ENCODE peak calls at places on chromosomes 6 and 20, in seven cellular contexts. L, N, B, V, G, C and T are unnamed samples.

GRCh38 chr20:46093531-46093930 is 3.8 kb upstream of the NCOA5 start:
- DNase-seq in L (no peak), N (no peak), B (no peak), V (no peak), G (no peak), C (no peak), T (no peak)

GRCh38 chr6:47484616-47485015 is 7.0 kb downstream of the CD2AP start:
- DNase-seq in L (no peak), N (no peak), B (no peak), V (no peak), G (no peak), C (no peak), T (no peak)

GRCh38 chr6:108118791-108119211 is 44.3 kb upstream of the OSTM1 start:
- DNase-seq in L (no peak), N (no peak), B (no peak), V (no peak), G (peak; percentile 30), C (no peak), T (no peak)

GRCh38 chr6:134810402-134810801 is 139.5 kb downstream of the ALDH8A1 start:
- DNase-seq in L (no peak), N (no peak), B (no peak), V (no peak), G (no peak), C (no peak), T (no peak)

GRCh38 chr20:58229198-58229802 is 847 bp upstream of the ANKRD60 start:
- DNase-seq in L (no peak), N (no peak), B (no peak), V (no peak), G (peak; percentile 68), C (no peak), T (peak; percentile 15)

GRCh38 chr6:27893836-27894807 is 18.1 kb downstream of the OR2B2 start:
- DNase-seq in L (peak; percentile 60), N (peak; percentile 92), B (peak; percentile 89), V (peak; percentile 83), G (peak; percentile 84), C (peak; percentile 80), T (peak; percentile 76)

GRCh38 chr6:151975795-151976194 is 168.3 kb downstream of the ESR1 start:
- DNase-seq in L (no peak), N (no peak), B (no peak), V (no peak), G (no peak), C (no peak), T (no peak)

GRCh38 chr6:62746968-62747367 is 460.9 kb upstream of the KHDRBS2 start:
- DNase-seq in L (no peak), N (no peak), B (no peak), V (no peak), G (no peak), C (no peak), T (no peak)

GRCh38 chr20:4812641-4813075 is 90.9 kb downstream of the PRND start:
- DNase-seq in L (no peak), N (no peak), B (no peak), V (no peak), G (no peak), C (no peak), T (no peak)

GRCh38 chr20:59948828-59949720 is 8.9 kb downstream of the FAM217B start:
- DNase-seq in L (no peak), N (no peak), B (no peak), V (no peak), G (no peak), C (no peak), T (peak; percentile 76)

GRCh38 chr6:106870069-106870468 is 104.5 kb downstream of the CD24 start:
- DNase-seq in L (no peak), N (no peak), B (no peak), V (no peak), G (no peak), C (no peak), T (no peak)

GRCh38 chr6:159151266-159151855 is 17.8 kb upstream of the FNDC1 start:
- DNase-seq in L (no peak), N (peak; percentile 71), B (peak; percentile 73), V (peak; percentile 41), G (no peak), C (no peak), T (no peak)

GRCh38 chr6:130365166-130366010 is 429 bp upstream of the TMEM200A start:
- DNase-seq in L (peak; percentile 8), N (peak; percentile 61), B (peak; percentile 74), V (peak; percentile 53), G (peak; percentile 83), C (peak; percentile 85), T (no peak)

GRCh38 chr20:36497856-36498255 is 43.5 kb upstream of the MYL9 start:
- DNase-seq in L (no peak), N (no peak), B (no peak), V (no peak), G (no peak), C (no peak), T (no peak)

GRCh38 chr6:134123666-134124208 is 71.3 kb upstream of the SLC2A12 start:
- DNase-seq in L (no peak), N (no peak), B (no peak), V (no peak), G (peak; percentile 73), C (no peak), T (peak; percentile 41)

GRCh38 chr20:8151371-8151770 is 19.3 kb downstream of the PLCB1 start:
- DNase-seq in L (no peak), N (no peak), B (no peak), V (no peak), G (no peak), C (no peak), T (no peak)

GRCh38 chr20:8153281-8153908 is 21.3 kb downstream of the PLCB1 start:
- DNase-seq in L (no peak), N (no peak), B (no peak), V (no peak), G (no peak), C (no peak), T (no peak)

GRCh38 chr20:8152183-8152582 is 20.1 kb downstream of the PLCB1 start:
- DNase-seq in L (no peak), N (no peak), B (no peak), V (no peak), G (no peak), C (no peak), T (no peak)

GRCh38 chr20:8154636-8155035 is 22.6 kb downstream of the PLCB1 start:
- DNase-seq in L (no peak), N (no peak), B (no peak), V (no peak), G (no peak), C (no peak), T (no peak)

GRCh38 chr20:8152847-8153246 is 20.8 kb downstream of the PLCB1 start:
- DNase-seq in L (no peak), N (no peak), B (no peak), V (no peak), G (no peak), C (no peak), T (no peak)
- H3K4me1 ChIP-seq in L (peaks cover 25% of the 10 kb centered on the region), N (no peaks in the 10 kb centered on the region), B (peaks cover 9% of the 10 kb centered on the region), V (peaks cover 57% of the 10 kb centered on the region), G (no peaks in the 10 kb centered on the region), C (no peaks in the 10 kb centered on the region), T (peaks cover 56% of the 10 kb centered on the region)

GRCh38 chr6:42693725-42694323 is 28.6 kb downstream of the PRPH2 start:
- DNase-seq in L (no peak), N (no peak), B (no peak), V (no peak), G (no peak), C (no peak), T (peak; percentile 44)
- H3K27ac ChIP-seq in L (no peak overlapping the region), N (no peak overlapping the region), B (no peak overlapping the region), V (peak overlapping the region; percentile 81), G (no peak overlapping the region), C (no peak overlapping the region), T (peak overlapping the region; percentile 31)

DNA sequence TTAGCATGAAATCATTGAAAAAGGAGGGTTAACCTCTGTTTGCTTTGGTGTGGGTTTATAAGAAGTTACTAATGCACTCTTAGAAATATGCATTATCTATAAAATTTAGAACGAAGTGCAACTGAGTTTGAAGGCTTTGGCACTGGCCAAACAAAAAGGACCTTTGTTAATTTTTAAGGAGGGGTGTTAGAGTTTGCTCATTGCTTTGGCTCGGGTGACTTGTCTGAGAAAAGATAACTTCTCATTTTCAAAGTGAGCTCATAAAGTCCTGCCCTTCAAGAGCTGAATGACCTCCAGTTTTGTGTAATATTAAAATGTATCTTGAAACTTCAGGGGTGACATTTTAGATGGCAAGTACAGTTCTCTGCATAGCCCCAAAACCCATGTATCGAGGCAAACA is 25.9 kb downstream of the NEDD9 start:
- DNase-seq in L (no peak), N (no peak), B (no peak), V (no peak), G (no peak), C (no peak), T (no peak)
- H3K4me1 ChIP-seq in L (no peaks in the 10 kb centered on the region), N (peaks cover 13% of the 10 kb centered on the region), B (peaks cover 27% of the 10 kb centered on the region), V (peaks cover 32% of the 10 kb centered on the region), G (peaks cover 21% of the 10 kb centered on the region), C (no peaks in the 10 kb centered on the region), T (peaks cover 31% of the 10 kb centered on the region)

DNA sequence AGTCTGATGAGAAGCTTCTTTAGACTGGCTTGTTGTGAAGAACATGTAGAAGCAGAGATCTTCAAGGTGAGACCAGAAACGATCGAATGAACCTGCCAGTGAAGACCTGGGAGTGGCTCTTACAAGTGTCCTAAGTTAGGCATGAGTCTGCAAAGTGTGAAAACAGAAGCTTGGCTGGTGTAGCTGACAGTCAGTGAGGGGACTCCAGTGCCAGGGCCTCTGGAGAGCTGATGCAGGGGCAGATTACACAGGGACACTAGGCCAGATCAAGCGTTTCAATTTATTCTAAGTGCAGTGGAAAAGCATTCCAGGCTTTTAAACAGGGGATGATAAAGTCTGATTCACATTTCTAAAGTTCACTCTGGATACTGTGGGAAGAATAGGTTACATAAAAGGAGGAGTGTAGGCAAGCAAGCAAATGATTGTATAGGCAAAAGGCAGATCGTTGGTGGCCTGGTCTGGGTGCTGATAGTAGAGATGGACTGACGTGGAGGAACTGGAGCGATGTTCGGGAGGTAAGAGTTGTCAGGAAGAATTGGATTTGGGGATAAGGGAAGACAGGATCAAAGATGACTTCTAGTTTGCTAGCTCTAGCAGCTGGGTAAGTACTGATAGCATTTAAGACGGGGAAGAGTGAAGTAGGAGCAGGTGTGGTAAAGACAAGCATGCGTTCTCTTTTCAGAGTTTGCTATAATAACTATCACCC is 133.5 kb downstream of the MAN1A1 start:
- DNase-seq in L (no peak), N (no peak), B (peak; percentile 48), V (no peak), G (no peak), C (no peak), T (no peak)
- H3K27ac ChIP-seq in L (no peak overlapping the region), N (no peak overlapping the region), B (peak overlapping the region; percentile 17), V (no peak overlapping the region), G (no peak overlapping the region), C (no peak overlapping the region), T (no peak overlapping the region)

DNA sequence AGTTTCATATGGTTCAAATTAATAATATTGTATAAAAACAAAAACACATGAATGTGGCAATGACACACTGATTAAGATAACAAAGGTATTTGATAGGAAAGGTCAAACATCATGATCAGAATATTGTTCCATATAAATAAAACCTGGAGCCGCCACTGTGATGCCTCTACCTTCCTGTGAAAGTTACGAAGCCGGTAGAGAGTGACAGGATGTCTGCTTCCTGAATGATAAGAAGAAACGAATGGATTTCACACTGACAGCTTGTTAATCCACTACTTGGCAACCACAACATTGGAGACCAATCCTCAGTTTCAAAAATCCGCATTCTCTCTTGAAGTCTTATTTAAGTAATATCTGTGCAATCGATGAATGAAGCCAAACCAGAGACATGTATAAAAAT is 315.1 kb downstream of the HDGFL1 start:
- DNase-seq in L (no peak), N (no peak), B (no peak), V (no peak), G (no peak), C (no peak), T (no peak)
- H3K4me1 ChIP-seq in L (no peaks in the 10 kb centered on the region), N (no peaks in the 10 kb centered on the region), B (peaks cover 2% of the 10 kb centered on the region), V (peaks cover 21% of the 10 kb centered on the region), G (no peaks in the 10 kb centered on the region), C (no peaks in the 10 kb centered on the region), T (no peaks in the 10 kb centered on the region)